ENCODE peak calls at places on chromosomes 3 and 15, in five cellular contexts. Q is stimulated activated CD8-positive, alpha-beta memory T cell treated with anti-CD3 and anti-CD28 coated beads, Interleukin-12 subunit alpha, Interleukin-12 subunit beta, amount 100 ng/mL, for 4 hours; P is fibroblast of lung; B is sigmoid colon; X is choroid plexus epithelial cell. H is an unnamed sample.
A peak's percentile ranks its signal among the peaks of the same experiment; 100 is the strongest.

GRCh38 chr15:81117581-81117980 is 16.5 kb upstream of the CFAP161 start:
- DNase-seq in Q (no peak), P (no peak), B (no peak), X (no peak), H (no peak)

GRCh38 chr3:180679178-180680096 is at the start of gene CCDC39:
- DNase-seq in Q (peak; percentile 21), P (peak; percentile 63), B (peak; percentile 64), X (peak; percentile 65), H (no peak)

GRCh38 chr15:56495050-56495449 is 30.1 kb upstream of the MNS1 start:
- DNase-seq in Q (no peak), P (no peak), B (no peak), X (no peak), H (no peak)

GRCh38 chr3:139120336-139120971 is 75.8 kb upstream of the PRR23C start:
- DNase-seq in Q (no peak), P (peak; percentile 70), B (no peak), X (peak; percentile 92), H (no peak)

GRCh38 chr3:185561958-185562357 is 9.6 kb upstream of the LIPH start:
- DNase-seq in Q (no peak), P (no peak), B (no peak), X (no peak), H (no peak)

GRCh38 chr3:13578246-13578645 is 29.3 kb downstream of the FBLN2 start:
- DNase-seq in Q (no peak), P (no peak), B (no peak), X (no peak), H (no peak)

GRCh38 chr3:115626006-115626409 is 2.7 kb downstream of the GAP43 start:
- DNase-seq in Q (no peak), P (no peak), B (no peak), X (no peak), H (no peak)

GRCh38 chr3:143124683-143125520 is 5.3 kb downstream of the CHST2 start:
- DNase-seq in Q (no peak), P (no peak), B (no peak), X (peak; percentile 37), H (no peak)

GRCh38 chr15:78322243-78322642 is 17.9 kb upstream of the CRABP1 start:
- DNase-seq in Q (no peak), P (peak; percentile 80), B (no peak), X (peak; percentile 73), H (no peak)

GRCh38 chr15:40769310-40770146 is at the start of gene C15orf62:
- DNase-seq in Q (peak; percentile 65), P (peak; percentile 71), B (no peak), X (peak; percentile 30), H (peak; percentile 60)

GRCh38 chr3:40211579-40211978 is 97.9 kb upstream of the EIF1B start:
- DNase-seq in Q (no peak), P (peak; percentile 11), B (no peak), X (peak; percentile 14), H (no peak)

GRCh38 chr3:117708601-117709000 is 999.0 kb downstream of the TUSC7 start:
- DNase-seq in Q (no peak), P (peak; percentile 68), B (no peak), X (no peak), H (no peak)